ENCODE peak calls at places on chromosomes 5 and 9, in four cellular contexts. V is sigmoid colon, W is IMR-90, P is lower lobe of right lung. U is an unnamed sample.
A peak's percentile ranks its signal among the peaks of the same experiment; 100 is the strongest.

GRCh38 chr5:42005561-42006153 is 80.6 kb downstream of the FBXO4 start:
- DNase-seq in V (no peak), W (peak; percentile 24), P (no peak), U (no peak)

GRCh38 chr5:110288766-110289165 is 437.7 kb downstream of the TMEM232 start:
- DNase-seq in V (no peak), W (no peak), P (no peak), U (no peak)

GRCh38 chr9:5095795-5096194 is 89.6 kb downstream of the INSL6 start:
- DNase-seq in V (no peak), W (no peak), P (no peak), U (no peak)

GRCh38 chr5:146425023-146425422 is 22.1 kb upstream of the TCERG1 start:
- DNase-seq in V (no peak), W (no peak), P (no peak), U (no peak)

GRCh38 chr5:107486489-107486888 is 184.2 kb downstream of the EFNA5 start:
- DNase-seq in V (no peak), W (peak; percentile 59), P (no peak), U (peak; percentile 63)

GRCh38 chr5:124176692-124177091 is 569.7 kb downstream of the ZNF608 start:
- DNase-seq in V (no peak), W (no peak), P (no peak), U (no peak)

GRCh38 chr9:133888048-133888778 is 103.9 kb downstream of the VAV2 start:
- DNase-seq in V (no peak), W (no peak), P (no peak), U (no peak)

GRCh38 chr5:21654-22233 is 70.2 kb upstream of the PLEKHG4B start:
- DNase-seq in V (no peak), W (peak; percentile 18), P (no peak), U (no peak)

GRCh38 chr9:15243086-15243485 is 63.9 kb downstream of the TTC39B start:
- DNase-seq in V (no peak), W (peak; percentile 55), P (no peak), U (no peak)

GRCh38 chr9:97846347-97846746 is 6.7 kb upstream of the FOXE1 start:
- DNase-seq in V (no peak), W (no peak), P (no peak), U (no peak)

GRCh38 chr9:137277329-137278041 is at the start of gene TOR4A:
- DNase-seq in V (peak; percentile 91), W (peak; percentile 86), P (peak; percentile 95), U (peak; percentile 63)

GRCh38 chr5:142736247-142736632 is 33.9 kb upstream of the ARHGAP26 start:
- DNase-seq in V (no peak), W (no peak), P (no peak), U (no peak)

GRCh38 chr5:11737010-11737409 is 167.2 kb downstream of the CTNND2 start:
- DNase-seq in V (no peak), W (no peak), P (no peak), U (no peak)

GRCh38 chr5:179806250-179807045 is at the start of gene MGAT4B:
- DNase-seq in V (peak; percentile 86), W (peak; percentile 70), P (peak; percentile 85), U (no peak)

GRCh38 chr5:107739661-107740060 is 68.9 kb upstream of the EFNA5 start:
- DNase-seq in V (no peak), W (no peak), P (no peak), U (peak; percentile 43)

GRCh38 chr9:23635276-23635675 is 190.8 kb downstream of the ELAVL2 start:
- DNase-seq in V (no peak), W (no peak), P (no peak), U (no peak)

GRCh38 chr5:179120951-179121666 is 60.9 kb downstream of the ZNF354C start:
- DNase-seq in V (no peak), W (no peak), P (peak; percentile 43), U (no peak)

GRCh38 chr9:114181583-114182409 is 26.5 kb downstream of the COL27A1 start:
- DNase-seq in V (peak; percentile 84), W (peak; percentile 49), P (peak; percentile 36), U (no peak)

GRCh38 chr9:137694962-137695875 is 76.4 kb downstream of the EHMT1 start:
- DNase-seq in V (no peak), W (no peak), P (peak; percentile 70), U (peak; percentile 24)

GRCh38 chr9:75855509-75855908 is 35.0 kb upstream of the PCSK5 start:
- DNase-seq in V (no peak), W (peak; percentile 4), P (no peak), U (peak; percentile 14)

GRCh38 chr5:98309785-98310566 is 463.5 kb upstream of the RGMB start:
- DNase-seq in V (no peak), W (peak; percentile 99), P (no peak), U (peak; percentile 99)

GRCh38 chr5:130975299-130975698 is 189.8 kb downstream of the HINT1 start:
- DNase-seq in V (no peak), W (no peak), P (no peak), U (no peak)

GRCh38 chr9:101408374-101409078 is 9.9 kb downstream of the ZNF189 start:
- DNase-seq in V (no peak), W (no peak), P (no peak), U (no peak)

GRCh38 chr9:101400120-101400519 is 1.5 kb downstream of the ZNF189 start:
- DNase-seq in V (no peak), W (no peak), P (no peak), U (peak; percentile 29)

GRCh38 chr9:101398930-101399640 is 434 bp downstream of the ZNF189 start:
- DNase-seq in V (peak; percentile 64), W (no peak), P (no peak), U (no peak)

GRCh38 chr9:101399641-101399965 is 952 bp downstream of the ZNF189 start:
- DNase-seq in V (no peak), W (no peak), P (no peak), U (no peak)

GRCh38 chr9:101403886-101404285 is 5.2 kb downstream of the ZNF189 start:
- DNase-seq in V (no peak), W (no peak), P (no peak), U (no peak)
- H3K36me3 ChIP-seq in V (peaks cover 83% of the 10 kb centered on the region), W (peaks cover 44% of the 10 kb centered on the region), P (peaks cover 76% of the 10 kb centered on the region), U (peaks cover 83% of the 10 kb centered on the region)

GRCh38 chr5:72611111-72611724 is 104.0 kb upstream of the ZNF366 start:
- DNase-seq in V (peak; percentile 88), W (peak; percentile 74), P (peak; percentile 81), U (peak; percentile 72)
- H3K4me3 ChIP-seq in V (no peak overlapping the region), W (no peak overlapping the region), P (no peak overlapping the region), U (no peak overlapping the region)

GRCh38 chr9:121322737-121323448 is 47.2 kb downstream of the STOM start:
- DNase-seq in V (peak; percentile 69), W (no peak), P (peak; percentile 37), U (no peak)

GRCh38 chr9:121322037-121322736 is 47.9 kb downstream of the STOM start:
- DNase-seq in V (no peak), W (peak; percentile 98), P (no peak), U (peak; percentile 76)

GRCh38 chr9:121319394-121319780 is 50.7 kb downstream of the STOM start:
- DNase-seq in V (peak; percentile 53), W (no peak), P (no peak), U (no peak)

GRCh38 chr9:121318631-121319393 is 50.9 kb downstream of the GSN start:
- DNase-seq in V (peak; percentile 69), W (no peak), P (no peak), U (no peak)

DNA sequence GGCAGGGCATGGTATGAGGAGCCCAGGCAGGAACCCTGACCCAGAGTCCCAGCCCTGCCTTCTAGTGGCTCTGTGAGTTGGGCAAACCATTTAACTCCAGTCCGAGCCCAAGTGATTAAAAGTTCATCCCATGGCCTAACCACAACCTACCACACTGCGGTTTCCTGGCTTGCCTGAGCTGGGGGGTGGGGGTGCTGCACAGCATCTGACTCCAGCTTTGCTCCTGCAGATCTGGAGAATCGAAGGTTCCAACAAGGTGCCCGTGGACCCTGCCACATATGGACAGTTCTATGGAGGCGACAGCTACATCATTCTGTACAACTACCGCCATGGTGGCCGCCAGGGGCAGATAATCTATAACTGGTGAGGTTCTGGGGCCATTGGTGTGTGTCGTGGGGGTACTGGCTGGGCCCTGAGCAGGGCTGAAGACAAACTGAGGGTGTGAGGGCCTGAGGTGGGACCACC is 49.0 kb downstream of the STOM start:
- DNase-seq in V (peak; percentile 74), W (no peak), P (peak; percentile 47), U (peak; percentile 48)
- H3K27ac ChIP-seq in V (peak overlapping the region; percentile 96), W (peak overlapping the region; percentile 48), P (peak overlapping the region; percentile 77), U (peak overlapping the region; percentile 70)

DNA sequence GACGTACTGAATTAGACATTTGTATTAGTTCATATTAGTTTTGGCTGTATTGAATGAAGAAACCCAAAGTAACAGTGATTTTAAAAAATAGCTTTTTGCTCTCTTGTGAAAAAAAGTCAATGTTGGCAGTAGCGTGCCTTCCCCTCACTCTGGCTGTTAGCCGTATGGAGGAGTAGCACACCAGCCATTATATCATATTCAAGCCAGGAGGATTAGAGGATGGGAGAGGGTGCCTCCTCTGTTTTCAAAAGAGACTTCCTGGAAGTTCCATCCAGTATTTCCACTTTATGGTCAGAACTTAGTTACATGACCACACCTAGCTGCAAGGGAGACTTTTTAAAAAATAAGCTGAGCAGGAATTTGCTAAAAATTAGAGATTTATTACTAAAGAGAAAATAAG is 41.2 kb downstream of the GPR21 start:
- DNase-seq in V (no peak), W (no peak), P (no peak), U (no peak)
- H3K36me3 ChIP-seq in V (peaks cover 31% of the 10 kb centered on the region), W (peaks cover 17% of the 10 kb centered on the region), P (peaks cover 91% of the 10 kb centered on the region), U (no peaks in the 10 kb centered on the region)

DNA sequence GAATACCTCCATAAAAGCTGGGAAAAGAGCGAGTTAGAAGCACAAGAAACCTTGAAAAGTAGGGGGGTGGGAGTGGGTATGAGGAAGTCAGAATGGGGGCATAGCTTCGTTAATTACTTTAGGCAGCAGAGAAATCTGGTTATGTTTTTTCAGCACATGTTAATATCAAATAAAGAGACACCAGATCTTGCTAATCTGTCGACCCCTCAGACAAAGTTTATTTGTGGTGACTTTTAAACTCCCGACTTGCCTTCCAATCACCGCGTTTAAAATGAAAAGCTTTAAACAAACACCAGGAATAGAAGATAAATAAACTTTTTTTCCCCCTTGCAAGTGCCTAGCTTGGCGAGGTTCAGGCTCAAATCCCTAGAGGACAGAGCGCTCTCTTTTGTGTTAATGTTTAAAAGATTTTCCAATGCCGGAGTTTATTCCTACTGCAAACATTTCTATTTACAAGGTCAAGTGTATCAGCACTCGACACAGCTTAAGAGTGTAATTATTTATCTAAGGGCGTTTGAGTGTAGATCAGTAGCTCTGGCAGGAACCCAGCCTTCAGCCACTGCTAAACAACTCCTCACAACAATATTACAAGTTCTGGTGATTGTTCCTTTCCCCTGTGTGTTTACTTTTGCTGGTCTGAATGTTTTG is 4.0 kb downstream of the GAS1 start:
- DNase-seq in V (peak; percentile 73), W (no peak), P (no peak), U (no peak)
- H3K4me3 ChIP-seq in V (no peak overlapping the region), W (no peak overlapping the region), P (peak overlapping the region; percentile 81), U (no peak overlapping the region)

DNA sequence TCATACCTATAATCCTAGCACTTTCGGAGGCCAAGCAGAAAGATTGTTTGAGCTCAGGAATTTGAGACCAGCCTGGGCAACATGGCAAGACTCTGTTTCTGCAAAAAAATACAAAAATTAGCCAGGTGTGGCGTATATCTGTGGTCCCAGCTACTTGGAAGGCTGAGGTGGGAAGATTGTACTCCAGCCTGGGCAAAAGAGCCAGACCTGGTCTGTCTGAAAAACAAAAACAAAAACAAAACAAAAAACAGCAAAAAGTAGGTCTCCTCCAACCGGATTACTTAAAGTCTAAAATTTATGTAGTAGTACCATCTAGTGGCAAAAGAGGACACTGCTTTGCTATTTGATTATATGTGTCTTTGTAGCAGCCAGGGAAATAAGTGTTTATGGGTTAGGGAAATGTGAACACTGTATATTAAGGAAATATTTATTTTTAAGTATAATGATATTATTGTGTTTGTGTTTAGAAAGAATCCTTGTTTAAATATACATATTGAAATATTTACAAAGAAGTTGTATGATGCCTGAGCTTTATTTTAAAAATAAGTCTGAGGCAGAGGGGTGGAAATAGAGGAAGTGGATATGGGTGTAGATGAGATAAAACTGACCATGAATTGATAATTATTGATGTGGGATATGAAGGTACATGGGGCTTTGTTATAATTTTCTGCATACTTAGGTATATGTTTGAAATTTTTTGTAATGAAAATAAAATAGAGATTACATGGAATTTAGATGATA is 20.0 kb downstream of the APC start:
- DNase-seq in V (no peak), W (peak; percentile 68), P (no peak), U (no peak)
- H3K27ac ChIP-seq in V (no peak overlapping the region), W (no peak overlapping the region), P (no peak overlapping the region), U (no peak overlapping the region)